ENCODE peak calls at places on chromosomes 13 and 19, in ten cellular contexts. N is tibial artery; Q is heart right ventricle; G is SK-N-SH; S is neuronal stem cell; H is transverse colon; W is mammary epithelial cell; Z is uterus; P is CD8-positive, alpha-beta memory T cell; A is pancreas. C is an unnamed sample.
A peak's percentile ranks its signal among the peaks of the same experiment; 100 is the strongest.

GRCh38 chr13:53105477-53105876 is 76.9 kb downstream of the OLFM4 start:
- DNase-seq in N (no peak), Q (no peak), G (no peak), S (no peak), H (no peak), W (no peak), Z (no peak), P (no peak), A (no peak), C (no peak)

GRCh38 chr13:36725936-36726335 is 52.1 kb downstream of the SERTM1 start:
- DNase-seq in N (no peak), Q (no peak), G (no peak), S (no peak), H (no peak), W (no peak), Z (no peak), P (no peak), A (no peak), C (no peak)

GRCh38 chr13:51763486-51763885 is 40.5 kb downstream of the DHRS12 start:
- DNase-seq in N (no peak), Q (no peak), G (no peak), S (no peak), H (no peak), W (no peak), Z (no peak), P (no peak), A (no peak), C (no peak)

GRCh38 chr19:49098795-49099194 is 13.5 kb downstream of the SNRNP70 start:
- DNase-seq in N (no peak), Q (no peak), G (no peak), S (no peak), H (no peak), W (no peak), Z (no peak), P (no peak), A (no peak), C (no peak)

GRCh38 chr19:6802336-6803035 is 30.0 kb downstream of the VAV1 start:
- DNase-seq in N (peak; percentile 71), Q (peak; percentile 10), G (no peak), S (no peak), H (peak; percentile 60), W (no peak), Z (no peak), P (peak; percentile 54), A (no peak), C (peak; percentile 53)

GRCh38 chr19:50975766-50976165 is 6.4 kb upstream of the KLK6 start:
- DNase-seq in N (no peak), Q (no peak), G (no peak), S (no peak), H (no peak), W (peak; percentile 92), Z (no peak), P (no peak), A (no peak), C (peak; percentile 33)

GRCh38 chr19:33296473-33297060 is 5.8 kb downstream of the CEBPA start:
- DNase-seq in N (no peak), Q (no peak), G (peak; percentile 65), S (no peak), H (no peak), W (no peak), Z (no peak), P (no peak), A (no peak), C (no peak)

GRCh38 chr19:23093832-23094231 is 23.0 kb upstream of the ZNF730 start:
- DNase-seq in N (no peak), Q (no peak), G (no peak), S (no peak), H (no peak), W (no peak), Z (no peak), P (no peak), A (no peak), C (no peak)

DNA sequence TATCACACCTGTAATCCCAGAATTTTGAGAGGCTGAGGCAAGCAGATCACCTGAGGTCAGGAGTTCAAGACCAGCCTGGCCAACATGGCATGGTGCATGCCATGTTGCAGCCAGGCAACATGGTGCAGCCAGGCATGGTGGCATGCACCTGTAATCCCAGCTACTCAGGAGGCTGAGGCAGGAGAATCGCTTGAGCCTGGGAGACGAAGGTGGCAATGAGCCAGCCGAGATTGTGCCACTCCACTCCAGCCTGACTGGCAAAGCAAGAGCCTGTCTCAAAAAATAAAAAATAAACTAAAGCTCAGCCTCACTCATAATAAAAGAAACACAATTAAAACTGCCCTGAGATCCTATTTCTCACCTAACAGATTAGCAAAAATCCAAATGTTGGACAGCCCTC is 49.7 kb upstream of the MAP3K10 start:
- DNase-seq in N (no peak), Q (no peak), G (no peak), S (no peak), H (no peak), W (no peak), Z (no peak), P (no peak), A (no peak), C (peak; percentile 35)
- H3K4me1 ChIP-seq in N (no peaks in the 10 kb centered on the region), Q (peaks cover 4% of the 10 kb centered on the region), G (no peaks in the 10 kb centered on the region), S (no peaks in the 10 kb centered on the region), H (no peaks in the 10 kb centered on the region), W (no peaks in the 10 kb centered on the region), Z (no peaks in the 10 kb centered on the region), P (peaks cover 46% of the 10 kb centered on the region), A (no peaks in the 10 kb centered on the region), C (no peaks in the 10 kb centered on the region)

GRCh38 chr13:113645329-113645728 is 12.7 kb downstream of the ATP4B start:
- DNase-seq in N (peak; percentile 4), Q (no peak), G (no peak), S (no peak), H (peak; percentile 6), W (no peak), Z (no peak), P (no peak), A (no peak), C (no peak)

GRCh38 chr13:113647351-113648217 is 10.4 kb downstream of the ATP4B start:
- DNase-seq in N (peak; percentile 97), Q (peak; percentile 90), G (peak; percentile 85), S (no peak), H (peak; percentile 94), W (peak; percentile 59), Z (peak; percentile 69), P (no peak), A (peak; percentile 94), C (peak; percentile 94)

GRCh38 chr13:113644800-113645199 is 13.2 kb downstream of the ATP4B start:
- DNase-seq in N (no peak), Q (no peak), G (no peak), S (no peak), H (no peak), W (no peak), Z (no peak), P (no peak), A (no peak), C (no peak)

GRCh38 chr13:113646921-113647340 is 11.1 kb downstream of the ATP4B start:
- DNase-seq in N (peak; percentile 66), Q (peak; percentile 5), G (no peak), S (no peak), H (no peak), W (no peak), Z (peak; percentile 9), P (peak; percentile 27), A (no peak), C (no peak)

GRCh38 chr13:113646376-113646775 is 11.6 kb downstream of the ATP4B start:
- DNase-seq in N (peak; percentile 61), Q (no peak), G (no peak), S (no peak), H (peak; percentile 48), W (no peak), Z (no peak), P (no peak), A (no peak), C (no peak)
- H3K4me1 ChIP-seq in N (no peaks in the 10 kb centered on the region), Q (peaks cover 7% of the 10 kb centered on the region), G (peaks cover 12% of the 10 kb centered on the region), S (no peaks in the 10 kb centered on the region), H (peaks cover 10% of the 10 kb centered on the region), W (peaks cover 7% of the 10 kb centered on the region), Z (no peaks in the 10 kb centered on the region), P (peaks cover 4% of the 10 kb centered on the region), A (no peaks in the 10 kb centered on the region), C (peaks cover 4% of the 10 kb centered on the region)

GRCh38 chr13:114047358-114047881 is 73.5 kb upstream of the C13orf46 start:
- DNase-seq in N (no peak), Q (no peak), G (no peak), S (no peak), H (peak; percentile 60), W (no peak), Z (peak; percentile 61), P (no peak), A (no peak), C (no peak)

GRCh38 chr13:114049626-114050101 is 75.8 kb upstream of the C13orf46 start:
- DNase-seq in N (no peak), Q (no peak), G (no peak), S (no peak), H (no peak), W (no peak), Z (no peak), P (no peak), A (no peak), C (no peak)

GRCh38 chr13:114049026-114049425 is 75.2 kb upstream of the C13orf46 start:
- DNase-seq in N (no peak), Q (no peak), G (no peak), S (no peak), H (peak; percentile 84), W (no peak), Z (no peak), P (peak; percentile 63), A (no peak), C (no peak)

GRCh38 chr13:114046447-114046846 is 72.6 kb upstream of the C13orf46 start:
- DNase-seq in N (no peak), Q (no peak), G (no peak), S (no peak), H (no peak), W (no peak), Z (no peak), P (no peak), A (no peak), C (no peak)

GRCh38 chr13:114048463-114048862 is 74.6 kb upstream of the C13orf46 start:
- DNase-seq in N (no peak), Q (no peak), G (no peak), S (no peak), H (peak; percentile 42), W (no peak), Z (no peak), P (no peak), A (no peak), C (no peak)
- H3K4me1 ChIP-seq in N (no peaks in the 10 kb centered on the region), Q (no peaks in the 10 kb centered on the region), G (peaks cover 6% of the 10 kb centered on the region), S (peaks cover 11% of the 10 kb centered on the region), H (peaks cover 17% of the 10 kb centered on the region), W (no peaks in the 10 kb centered on the region), Z (peaks cover 17% of the 10 kb centered on the region), P (peaks cover 68% of the 10 kb centered on the region), A (no peaks in the 10 kb centered on the region), C (no peaks in the 10 kb centered on the region)

DNA sequence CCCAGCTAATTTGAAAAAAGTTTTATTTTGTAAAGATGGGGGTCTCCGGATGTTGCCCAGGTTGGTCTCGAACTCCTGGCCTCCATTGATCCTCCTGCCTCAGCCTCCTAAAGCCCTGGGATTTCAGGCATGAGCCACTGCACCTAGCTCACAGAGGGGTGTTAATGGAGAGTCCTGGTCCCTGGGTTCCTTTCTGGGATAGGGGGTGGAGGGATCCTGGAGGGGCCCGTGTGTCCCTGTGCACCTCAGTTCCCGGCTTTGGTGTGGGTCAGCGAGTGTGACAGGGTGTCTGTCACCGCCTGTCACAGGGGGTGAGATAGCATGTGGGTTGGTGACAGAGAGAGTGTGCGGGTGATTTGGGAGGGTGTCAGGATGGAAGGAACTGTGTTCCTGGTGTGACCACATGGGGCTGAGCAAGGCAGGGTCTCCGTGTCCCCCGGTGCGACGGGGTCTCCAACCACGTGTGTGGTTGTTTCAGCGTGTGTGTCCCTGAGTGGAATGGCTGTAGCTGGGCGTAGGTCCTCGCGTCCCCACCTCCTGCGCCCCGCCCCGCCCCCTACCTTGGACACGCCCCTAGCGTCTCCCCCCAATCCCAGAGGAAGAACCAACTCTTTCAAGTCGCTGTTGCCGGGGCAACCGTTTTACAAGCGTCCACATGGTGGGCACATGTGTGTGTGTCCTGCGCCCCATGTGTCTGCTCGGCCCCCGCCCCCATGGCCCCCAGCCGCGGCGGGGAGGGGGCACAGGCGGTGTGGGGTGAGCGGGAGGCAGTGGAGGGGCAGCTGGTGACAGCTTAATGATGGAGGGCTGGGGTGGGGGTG is 2.9 kb upstream of the NRTN start:
- DNase-seq in N (no peak), Q (no peak), G (peak; percentile 66), S (peak; percentile 71), H (no peak), W (no peak), Z (no peak), P (no peak), A (no peak), C (no peak)
- H3K4me1 ChIP-seq in N (no peaks in the 10 kb centered on the region), Q (peaks cover 14% of the 10 kb centered on the region), G (peaks cover 3% of the 10 kb centered on the region), S (peaks cover 20% of the 10 kb centered on the region), H (peaks cover 4% of the 10 kb centered on the region), W (peaks cover 6% of the 10 kb centered on the region), Z (no peaks in the 10 kb centered on the region), P (peaks cover 20% of the 10 kb centered on the region), A (peaks cover 14% of the 10 kb centered on the region), C (peaks cover 3% of the 10 kb centered on the region)